ENCODE peak calls at places on chromosomes 3 and 15, in four cellular contexts. O is HepG2, K is K562, R is H1. Z is an unnamed sample.

GRCh38 chr3:126616931-126617330 is 38.0 kb downstream of the TXNRD3 start:
- DNase-seq in O (no peak), K (no peak), R (no peak), Z (no peak)

GRCh38 chr15:60721706-60722105 is 242.8 kb upstream of the ICE2 start:
- DNase-seq in O (no peak), K (no peak), R (no peak), Z (no peak)

GRCh38 chr3:137958635-137959034 is 51.3 kb upstream of the CLDN18 start:
- DNase-seq in O (no peak), K (no peak), R (no peak), Z (no peak)

GRCh38 chr3:58333206-58334012 is 717 bp downstream of the PXK start:
- DNase-seq in O (no peak), K (peak; percentile 33), R (no peak), Z (no peak)

GRCh38 chr3:88618121-88618645 is 468.4 kb downstream of the C3orf38 start:
- DNase-seq in O (no peak), K (no peak), R (no peak), Z (no peak)

GRCh38 chr3:71226565-71227281 is 356.8 kb downstream of the FOXP1 start:
- DNase-seq in O (no peak), K (peak; percentile 49), R (no peak), Z (no peak)

GRCh38 chr15:58401991-58402649 is 29.7 kb upstream of the LIPC start:
- DNase-seq in O (no peak), K (no peak), R (no peak), Z (no peak)

GRCh38 chr3:194043516-194043915 is 92.4 kb upstream of the HES1 start:
- DNase-seq in O (no peak), K (peak; percentile 63), R (no peak), Z (no peak)

GRCh38 chr3:4740397-4741105 is 238.7 kb upstream of the BHLHE40 start:
- DNase-seq in O (no peak), K (peak; percentile 40), R (no peak), Z (no peak)

GRCh38 chr15:78130466-78131294 is 565 bp downstream of the CIB2 start:
- DNase-seq in O (no peak), K (peak; percentile 46), R (no peak), Z (no peak)

GRCh38 chr15:80804970-80805495 is 25.9 kb downstream of the CEMIP start:
- DNase-seq in O (peak; percentile 98), K (no peak), R (no peak), Z (no peak)

GRCh38 chr3:18751514-18751913 is 326.4 kb upstream of the SATB1 start:
- DNase-seq in O (no peak), K (no peak), R (no peak), Z (no peak)

GRCh38 chr3:55662683-55663082 is 175.6 kb upstream of the WNT5A start:
- DNase-seq in O (no peak), K (no peak), R (no peak), Z (no peak)

GRCh38 chr15:89654311-89654761 is 931 bp downstream of the KIF7 start:
- DNase-seq in O (no peak), K (no peak), R (no peak), Z (no peak)

GRCh38 chr3:89216021-89216739 is 108.8 kb downstream of the EPHA3 start:
- DNase-seq in O (no peak), K (no peak), R (no peak), Z (no peak)

GRCh38 chr3:47143068-47143467 is 20.8 kb downstream of the SETD2 start:
- DNase-seq in O (no peak), K (no peak), R (no peak), Z (no peak)

GRCh38 chr3:116260491-116260890 is 184.8 kb downstream of the LSAMP start:
- DNase-seq in O (no peak), K (no peak), R (no peak), Z (no peak)

GRCh38 chr3:79018671-79019136 is 749.1 kb downstream of the ROBO1 start:
- DNase-seq in O (peak; percentile 16), K (peak; percentile 3), R (no peak), Z (no peak)

GRCh38 chr3:117512975-117513374 is 803.4 kb downstream of the TUSC7 start:
- DNase-seq in O (no peak), K (no peak), R (no peak), Z (no peak)

GRCh38 chr3:165835431-165835830 is 1.8 kb downstream of the BCHE start:
- DNase-seq in O (no peak), K (no peak), R (no peak), Z (no peak)

GRCh38 chr3:15241341-15241740 is 35.3 kb downstream of the CAPN7 start:
- DNase-seq in O (no peak), K (peak; percentile 69), R (no peak), Z (peak; percentile 13)

GRCh38 chr3:10289785-10290355 is 2.9 kb downstream of the GHRL start:
- DNase-seq in O (no peak), K (no peak), R (no peak), Z (no peak)

GRCh38 chr15:87604857-87605446 is 651.6 kb downstream of the NTRK3 start:
- DNase-seq in O (no peak), K (peak; percentile 37), R (no peak), Z (no peak)

GRCh38 chr3:127887321-127887720 is 27.7 kb upstream of the KBTBD12 start:
- DNase-seq in O (no peak), K (no peak), R (no peak), Z (no peak)

GRCh38 chr3:157065201-157065600 is 94.7 kb downstream of the CCNL1 start:
- DNase-seq in O (no peak), K (no peak), R (no peak), Z (no peak)

GRCh38 chr3:102715030-102715697 is 280.3 kb downstream of the ZPLD1 start:
- DNase-seq in O (no peak), K (no peak), R (no peak), Z (peak; percentile 23)

GRCh38 chr15:79953951-79954444 is 17.0 kb downstream of the BCL2A1 start:
- DNase-seq in O (no peak), K (peak; percentile 23), R (no peak), Z (no peak)

GRCh38 chr15:76310470-76311070 is 699 bp downstream of the ETFA start:
- DNase-seq in O (no peak), K (peak; percentile 55), R (no peak), Z (no peak)

GRCh38 chr15:29126208-29126536 is 143.4 kb downstream of the NSMCE3 start:
- DNase-seq in O (no peak), K (no peak), R (no peak), Z (no peak)

DNA sequence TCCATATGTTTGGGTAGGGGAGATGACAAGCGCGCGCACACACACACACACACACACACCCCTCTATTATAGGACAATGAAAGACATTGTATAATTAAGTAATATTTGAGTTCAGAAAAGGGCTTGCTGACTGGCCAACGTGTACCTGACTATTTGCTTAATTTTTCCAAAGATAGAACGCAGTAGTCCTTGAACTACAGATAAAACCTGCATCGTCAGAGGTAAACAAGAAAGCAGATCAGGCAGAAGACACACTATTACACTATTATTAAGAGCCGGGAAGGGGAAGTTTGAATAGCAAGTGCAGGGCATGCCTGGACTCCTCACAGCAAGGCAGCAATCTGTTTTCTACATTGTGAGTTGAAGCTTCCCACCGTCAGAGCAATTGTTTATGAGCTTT is 427.6 kb downstream of the GABRG3 start:
- DNase-seq in O (peak; percentile 1), K (no peak), R (no peak), Z (no peak)
- TF ChIP-seq SRF in O (no peak), K (no peak), R (no peak), Z (no peak)

GRCh38 chr3:195224156-195224979 is 46.6 kb downstream of the XXYLT1 start:
- DNase-seq in O (no peak), K (no peak), R (no peak), Z (no peak)
- TF ChIP-seq FOSL1 in O (no peak), K (no peak), R (no peak), Z (no peak)

DNA sequence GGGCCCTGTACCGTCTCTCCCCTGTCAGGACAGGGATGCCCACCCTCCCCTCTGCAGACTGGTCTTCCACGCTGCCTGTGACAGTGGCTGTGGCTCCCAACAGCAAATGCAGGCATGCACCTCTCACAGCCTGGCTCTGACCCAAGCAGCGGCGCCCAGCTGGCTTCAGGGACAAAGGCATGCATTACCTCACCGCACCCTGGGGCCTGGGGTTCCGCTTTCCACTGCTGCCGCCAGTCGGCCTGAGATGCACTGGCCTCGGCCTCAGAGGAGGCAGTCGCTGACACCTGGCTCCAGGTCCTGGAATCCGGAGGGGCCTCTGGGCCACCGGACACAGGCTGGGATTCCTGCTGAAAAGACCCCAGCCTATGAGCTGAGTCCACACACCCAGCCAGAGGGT is 70.3 kb downstream of the SCN5A start:
- DNase-seq in O (peak; percentile 18), K (no peak), R (no peak), Z (no peak)
- TF ChIP-seq SRF in O (no peak), K (no peak), R (no peak), Z (no peak)

GRCh38 chr3:24830230-24831152 is 335.8 kb upstream of the THRB start:
- DNase-seq in O (no peak), K (no peak), R (no peak), Z (no peak)

GRCh38 chr3:24838533-24838932 is 343.9 kb upstream of the THRB start:
- DNase-seq in O (no peak), K (no peak), R (no peak), Z (no peak)

GRCh38 chr3:24837601-24838000 is 343.0 kb upstream of the THRB start:
- DNase-seq in O (no peak), K (no peak), R (no peak), Z (no peak)

GRCh38 chr3:24832878-24833277 is 338.2 kb upstream of the THRB start:
- DNase-seq in O (no peak), K (no peak), R (no peak), Z (no peak)

DNA sequence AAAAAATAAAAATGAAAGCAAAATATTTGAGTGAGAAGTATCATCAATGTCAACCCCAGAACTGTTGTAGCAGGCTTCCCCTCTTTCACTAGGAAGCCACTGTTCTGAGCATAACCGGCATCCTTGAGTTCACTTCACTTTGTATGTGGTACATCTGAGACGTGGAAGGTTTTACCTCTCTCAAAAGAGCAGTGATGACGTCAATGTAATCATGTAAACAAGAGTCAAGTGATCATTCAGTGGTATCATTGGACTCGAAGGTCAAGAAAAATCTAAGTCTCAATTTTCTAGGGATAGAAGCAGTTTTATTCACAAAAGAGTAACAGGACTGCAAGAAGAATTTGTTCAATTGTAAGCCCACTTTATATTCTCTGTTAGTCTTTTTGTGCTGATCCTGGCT is 339.8 kb upstream of the THRB start:
- DNase-seq in O (no peak), K (no peak), R (no peak), Z (no peak)
- TF ChIP-seq FOSL1 in O (no peak), K (no peak), R (no peak), Z (no peak)

GRCh38 chr3:180690061-180690460 is 10.8 kb upstream of the CCDC39 start:
- DNase-seq in O (no peak), K (no peak), R (no peak), Z (no peak)
- TF ChIP-seq SRF in O (no peak), K (no peak), R (no peak), Z (no peak)

Z was measured in HCT116.